ENCODE peak calls at places on chromosomes 6 and 20, in six cellular contexts. Z is HFFc6, R is lower leg skin, H is Calu3, K is fibroblast of pulmonary artery, D is AG04449. L is an unnamed sample.

GRCh38 chr6:77466055-77467028 is 3.1 kb upstream of the HTR1B start:
- DNase-seq in Z (peak), R (no peak), H (peak), K (peak), D (no peak), L (no peak)

GRCh38 chr6:159104163-159104885 is 59.5 kb upstream of the TAGAP start:
- DNase-seq in Z (peak), R (no peak), H (peak), K (peak), D (no peak), L (no peak)

GRCh38 chr20:38165089-38165965 is at the start of gene TGM2:
- DNase-seq in Z (peak), R (no peak), H (peak), K (peak), D (no peak), L (peak)

GRCh38 chr6:46189726-46190125 is 18.9 kb upstream of the ENPP5 start:
- DNase-seq in Z (no peak), R (no peak), H (no peak), K (no peak), D (no peak), L (no peak)

GRCh38 chr6:150251566-150252186 is 108.8 kb downstream of the PPP1R14C start:
- DNase-seq in Z (no peak), R (no peak), H (no peak), K (no peak), D (no peak), L (no peak)

GRCh38 chr20:37968726-37969401 is 64.4 kb downstream of the TTI1 start:
- DNase-seq in Z (no peak), R (no peak), H (no peak), K (no peak), D (no peak), L (no peak)

GRCh38 chr6:105275542-105275941 is 95.7 kb upstream of the POPDC3 start:
- DNase-seq in Z (no peak), R (no peak), H (no peak), K (no peak), D (no peak), L (no peak)

GRCh38 chr6:96304997-96305396 is 216.6 kb upstream of the UFL1 start:
- DNase-seq in Z (no peak), R (no peak), H (no peak), K (no peak), D (no peak), L (no peak)

GRCh38 chr20:51660741-51661608 is 107.2 kb downstream of the ATP9A start:
- DNase-seq in Z (peak), R (no peak), H (no peak), K (peak), D (peak), L (no peak)
- TF ChIP-seq CTCF in Z (no peak), R (no peak), H (no peak), K (no peak), D (no peak), L (no peak)

DNA sequence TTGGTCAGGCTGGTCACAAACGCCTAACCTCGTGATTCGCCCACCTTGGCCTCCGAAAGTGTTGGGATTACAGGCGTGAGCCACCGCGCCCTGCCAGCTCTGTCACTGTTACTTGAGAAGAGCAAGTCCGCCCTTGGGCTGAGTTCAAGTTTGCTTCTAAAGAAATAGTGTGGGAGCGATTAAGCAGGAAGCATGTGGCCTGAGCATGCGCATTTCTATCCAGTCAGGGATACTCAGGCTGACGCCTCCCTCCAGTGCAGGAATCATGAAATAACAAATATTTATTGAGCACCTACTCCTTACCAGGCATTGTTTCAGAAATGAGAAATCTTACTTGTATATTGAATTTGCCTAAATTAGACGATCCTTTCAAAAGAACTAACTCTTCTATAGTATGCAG is 166.2 kb downstream of the EDN1 start:
- DNase-seq in Z (no peak), R (no peak), H (no peak), K (no peak), D (no peak), L (no peak)
- TF ChIP-seq CTCF in Z (no peak), R (no peak), H (no peak), K (no peak), D (no peak), L (no peak)

GRCh38 chr6:84052204-84052882 is 18.8 kb downstream of the MRAP2 start:
- DNase-seq in Z (peak), R (no peak), H (no peak), K (peak), D (no peak), L (no peak)
- TF ChIP-seq CTCF in Z (peak), R (no peak), H (no peak), K (no peak), D (no peak), L (no peak)

DNA sequence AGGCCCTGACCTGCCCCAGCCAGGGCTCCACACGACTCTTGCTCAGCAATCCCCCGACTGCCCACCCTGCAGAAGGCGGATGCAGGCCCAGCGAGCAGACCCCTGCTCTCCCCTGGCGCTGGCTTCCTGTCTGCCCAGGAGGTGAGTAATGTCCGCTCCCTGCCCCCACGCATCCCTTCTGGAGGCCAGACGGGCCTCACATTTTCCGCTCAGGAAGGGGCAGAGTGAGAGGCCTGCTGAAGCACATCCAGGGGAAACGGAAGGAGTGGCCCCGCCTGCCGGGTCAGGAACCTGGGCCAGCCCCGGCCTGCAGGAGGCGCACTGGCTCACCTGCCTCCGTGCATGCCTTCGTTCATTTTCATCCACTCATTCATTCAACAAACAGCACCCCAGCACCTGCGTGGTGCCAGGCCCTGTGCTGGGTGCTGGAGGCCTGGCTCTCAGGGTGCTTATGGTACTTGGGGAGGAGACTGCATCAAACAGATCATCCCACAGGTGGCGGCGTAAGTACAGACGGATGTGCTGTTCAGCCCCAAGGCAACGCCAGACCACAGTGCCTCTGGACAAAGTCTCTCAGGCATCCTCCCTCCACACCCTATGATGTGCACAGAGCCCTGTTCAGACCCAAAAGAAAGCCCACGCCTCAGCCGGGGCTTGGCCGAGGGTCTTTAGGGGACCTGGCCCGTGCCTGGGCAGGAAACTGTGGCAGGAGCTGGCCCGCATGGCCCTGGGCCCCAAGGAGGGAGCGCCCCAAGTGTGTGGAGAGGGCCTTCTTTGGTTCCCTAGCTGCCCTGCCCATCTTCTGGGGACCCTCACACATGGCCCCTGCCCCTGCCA is 112.1 kb downstream of the ASXL1 start:
- DNase-seq in Z (peak), R (no peak), H (peak), K (peak), D (no peak), L (peak)
- TF ChIP-seq CTCF in Z (peak), R (no peak), H (peak), K (peak), D (peak), L (peak)

DNA sequence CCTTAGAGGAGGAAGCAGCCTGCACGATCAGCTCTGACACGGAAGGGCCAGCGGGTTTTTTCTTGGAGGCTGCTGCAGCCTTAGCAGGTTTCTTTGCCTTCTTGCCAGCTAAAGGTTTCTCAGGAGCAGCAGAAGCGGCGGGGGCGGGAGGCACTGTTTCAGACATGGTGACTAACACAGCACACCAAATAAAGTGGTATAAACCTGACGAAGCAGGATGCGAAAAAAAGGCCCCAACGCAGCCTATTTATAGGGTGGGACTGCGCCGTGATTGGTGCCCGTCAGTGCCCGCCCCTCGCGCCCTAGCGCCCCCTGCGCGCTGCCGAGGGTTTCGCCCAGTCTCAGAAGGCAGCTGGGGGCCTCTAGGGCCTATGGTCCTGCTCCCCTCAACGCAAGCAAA is 55.0 kb downstream of the TRIM38 start:
- DNase-seq in Z (peak), R (peak), H (peak), K (peak), D (no peak), L (no peak)
- TF ChIP-seq CTCF in Z (peak), R (no peak), H (peak), K (peak), D (peak), L (no peak)

GRCh38 chr6:51349866-51350265 is 531.2 kb downstream of the TFAP2B start:
- DNase-seq in Z (no peak), R (no peak), H (peak), K (no peak), D (no peak), L (no peak)

GRCh38 chr6:51352506-51353029 is 533.9 kb downstream of the TFAP2B start:
- DNase-seq in Z (no peak), R (no peak), H (no peak), K (no peak), D (no peak), L (no peak)

DNA sequence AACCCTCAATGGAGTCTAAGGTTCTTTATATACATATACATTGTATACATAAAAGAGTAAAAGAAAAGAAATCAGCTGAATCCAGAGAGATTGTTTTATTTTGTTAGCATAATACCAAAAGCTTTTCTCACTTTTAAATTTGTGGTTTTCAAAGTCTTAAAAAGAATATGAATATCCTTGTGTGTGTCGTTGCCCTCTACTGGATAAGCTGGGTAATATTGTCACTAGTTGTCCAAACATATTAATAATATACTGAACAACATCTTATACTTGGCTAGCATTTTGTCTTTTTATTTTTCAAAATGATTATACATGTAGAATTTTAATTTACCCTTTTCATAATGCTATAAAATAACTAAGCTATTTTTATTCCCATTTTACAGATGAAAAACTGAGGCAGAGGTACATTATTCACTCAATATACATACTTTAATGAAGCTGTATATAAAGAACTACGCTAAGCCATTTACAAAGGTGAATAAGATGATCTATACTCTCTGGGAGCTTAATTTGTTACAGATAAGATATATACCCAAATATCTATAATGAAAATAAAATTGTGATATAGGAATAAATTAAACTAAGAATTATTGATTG is 531.7 kb downstream of the TFAP2B start:
- DNase-seq in Z (no peak), R (no peak), H (no peak), K (no peak), D (no peak), L (no peak)
- TF ChIP-seq CTCF in Z (peak), R (no peak), H (peak), K (no peak), D (no peak), L (peak)

DNA sequence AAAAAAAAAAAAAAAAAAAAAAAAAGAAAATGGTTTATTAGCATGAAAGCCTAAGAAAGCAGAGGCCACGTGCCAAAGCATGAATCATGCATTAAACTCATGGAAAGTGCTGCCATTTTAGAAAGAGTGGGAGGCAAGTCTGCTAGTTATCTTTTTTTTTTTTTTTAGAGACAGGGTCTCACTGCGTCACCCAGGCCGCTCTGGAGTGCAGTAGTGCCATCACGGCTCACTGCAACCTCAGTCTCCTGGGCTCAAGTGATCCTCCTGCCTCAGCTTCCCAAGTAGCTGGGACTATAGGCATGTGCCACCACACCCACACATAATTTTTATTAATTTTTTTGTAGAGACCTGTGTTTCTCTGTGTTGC is 5.2 kb downstream of the VWA7 start:
- DNase-seq in Z (no peak), R (no peak), H (no peak), K (peak), D (no peak), L (no peak)
- TF ChIP-seq CTCF in Z (no peak), R (no peak), H (no peak), K (no peak), D (no peak), L (no peak)

DNA sequence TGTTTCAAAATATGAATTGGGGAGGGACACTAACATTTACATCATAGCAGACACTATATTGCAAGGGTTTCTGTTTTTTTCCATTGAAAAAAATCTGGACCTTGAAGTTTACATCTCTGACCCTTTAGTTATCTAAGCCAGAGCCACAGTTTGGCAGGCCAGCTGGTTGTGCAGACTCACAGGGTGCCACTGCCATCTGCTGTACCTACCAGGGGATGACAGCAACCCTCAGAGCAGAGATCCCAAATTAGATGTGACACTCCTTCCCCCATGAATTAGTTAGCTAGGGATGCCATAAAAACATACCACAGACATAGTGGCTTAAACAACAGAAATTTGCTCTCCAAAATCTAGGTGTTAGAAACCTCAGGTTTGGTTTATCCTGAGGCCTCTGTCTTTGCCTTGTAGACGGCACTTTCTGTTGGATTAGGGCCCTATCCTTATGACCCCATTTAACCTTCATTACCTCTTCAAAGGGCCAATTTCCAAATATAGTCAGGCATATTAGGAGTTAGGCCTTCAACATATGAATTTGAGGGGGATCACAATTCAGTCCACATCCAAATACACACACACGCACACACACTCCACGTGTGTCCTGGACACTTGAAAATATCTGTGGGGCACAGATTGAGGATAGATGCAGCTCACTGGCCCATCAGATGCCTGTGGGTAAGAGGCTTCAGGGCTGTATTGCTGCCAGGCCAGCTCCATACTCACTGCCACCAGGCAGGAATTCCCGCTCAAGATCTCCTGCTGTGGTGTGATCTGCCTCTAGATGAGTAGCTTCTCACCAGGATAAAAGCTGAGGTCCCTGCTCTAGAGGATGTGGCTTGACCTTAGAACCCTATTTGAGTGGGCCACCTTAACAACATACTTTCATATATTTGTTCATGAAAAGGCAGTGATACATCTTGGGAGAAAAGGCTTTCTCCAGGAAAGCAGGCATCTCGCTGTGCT is 166.1 kb upstream of the RNF217 start:
- DNase-seq in Z (no peak), R (no peak), H (peak), K (peak), D (no peak), L (no peak)
- TF ChIP-seq CTCF in Z (no peak), R (no peak), H (peak), K (peak), D (no peak), L (peak)

GRCh38 chr20:33731693-33732165 is at the start of gene ZNF341:
- DNase-seq in Z (peak), R (peak), H (no peak), K (peak), D (no peak), L (peak)

GRCh38 chr20:33732166-33732970 is 572 bp downstream of the ZNF341 start:
- DNase-seq in Z (peak), R (peak), H (peak), K (no peak), D (no peak), L (no peak)

GRCh38 chr20:33736962-33737361 is 5.2 kb downstream of the ZNF341 start:
- DNase-seq in Z (no peak), R (no peak), H (no peak), K (no peak), D (no peak), L (no peak)

GRCh38 chr20:33730946-33731692 is 677 bp upstream of the ZNF341 start:
- DNase-seq in Z (no peak), R (no peak), H (no peak), K (no peak), D (no peak), L (peak)

GRCh38 chr20:33733654-33734576 is 2.1 kb downstream of the ZNF341 start:
- DNase-seq in Z (peak), R (no peak), H (peak), K (peak), D (peak), L (no peak)
- TF ChIP-seq CTCF in Z (no peak), R (no peak), H (no peak), K (no peak), D (no peak), L (no peak)